ENCODE peak calls at places on chromosomes 16 and 17, in ten cellular contexts. P is GM20000; D is HT1080; G is AG08395; Q is stimulated activated CD4-positive, alpha-beta T cell treated with anti-CD3 and anti-CD28 coated beads, Interleukin-15, amount 100 ng/mL, for 1 hour; W is NCI-H460; O is esophagus squamous epithelium; L is AG09309; A is pancreas; R is psoas muscle. Z is an unnamed sample.

GRCh38 chr17:332558-333322 is 19.9 kb downstream of the RPH3AL start:
- DNase-seq in D (no peak), Q (no peak), R (peak; percentile 70), P (no peak), W (no peak), O (no peak), L (peak; percentile 18), A (no peak), G (peak; percentile 83), Z (no peak)

GRCh38 chr16:58264961-58265479 is 29.8 kb downstream of the PRSS54 start:
- DNase-seq in A (no peak), R (no peak), Q (no peak), O (no peak), W (peak; percentile 20), P (no peak), D (peak; percentile 83), G (peak; percentile 85), L (peak; percentile 43), Z (peak; percentile 51)

GRCh38 chr17:83057793-83058477 is 21.5 kb upstream of the METRNL start:
- DNase-seq in Q (no peak), R (peak; percentile 58), O (no peak), P (no peak), G (no peak), L (no peak), W (no peak), A (peak; percentile 14), D (no peak), Z (no peak)

GRCh38 chr17:62892069-62892675 is 73.9 kb upstream of the TANC2 start:
- DNase-seq in A (no peak), D (no peak), G (no peak), W (no peak), P (no peak), Q (no peak), L (no peak), O (no peak), R (no peak), Z (peak; percentile 38)

GRCh38 chr16:49461517-49461951 is 87.9 kb downstream of the C16orf78 start:
- DNase-seq in A (no peak), P (no peak), L (no peak), W (no peak), G (no peak), R (no peak), D (no peak), O (no peak), Q (no peak), Z (no peak)

GRCh38 chr17:79944821-79945391 is 90.8 kb downstream of the TBC1D16 start:
- DNase-seq in O (no peak), R (peak; percentile 8), W (no peak), P (no peak), A (no peak), Q (no peak), D (no peak), L (no peak), G (no peak), Z (no peak)

GRCh38 chr17:44071772-44072171 is 1.2 kb downstream of the G6PC3 start:
- DNase-seq in O (no peak), Q (no peak), L (no peak), R (no peak), D (no peak), P (no peak), A (no peak), W (no peak), G (no peak), Z (peak; percentile 51)

GRCh38 chr17:29572691-29573557 is 4.4 kb downstream of the TP53I13 start:
- DNase-seq in D (no peak), O (no peak), R (peak; percentile 82), L (no peak), G (peak; percentile 70), P (peak; percentile 84), W (no peak), A (no peak), Q (no peak), Z (no peak)

GRCh38 chr17:6749519-6749918 is 6.3 kb upstream of the XAF1 start:
- DNase-seq in A (no peak), R (no peak), G (no peak), O (no peak), Q (no peak), W (no peak), L (no peak), P (no peak), D (no peak), Z (no peak)

GRCh38 chr16:27748868-27749546 is 199.1 kb downstream of the KATNIP start:
- DNase-seq in L (peak; percentile 66), O (no peak), D (peak; percentile 77), R (no peak), Q (no peak), W (peak; percentile 38), P (peak; percentile 52), A (no peak), G (peak; percentile 98), Z (peak; percentile 88)

GRCh38 chr17:49881054-49881402 is 33.2 kb upstream of the TAC4 start:
- DNase-seq in D (no peak), A (no peak), L (no peak), G (no peak), Q (no peak), W (no peak), O (no peak), R (no peak), P (no peak), Z (no peak)

GRCh38 chr16:23859713-23860269 is 24.0 kb downstream of the PRKCB start:
- DNase-seq in A (no peak), W (no peak), O (no peak), R (no peak), D (no peak), L (no peak), P (no peak), Q (no peak), G (no peak), Z (no peak)

GRCh38 chr17:68794636-68795503 is 160.3 kb downstream of the ABCA8 start:
- DNase-seq in L (no peak), G (no peak), P (peak; percentile 13), Q (no peak), W (peak; percentile 31), A (no peak), O (no peak), D (peak; percentile 11), R (no peak), Z (no peak)

GRCh38 chr16:85042126-85042525 is 14.5 kb downstream of the KIAA0513 start:
- DNase-seq in P (no peak), L (no peak), G (no peak), A (no peak), Q (no peak), O (no peak), D (no peak), R (no peak), W (no peak), Z (no peak)

GRCh38 chr17:48551206-48551597 is 6.3 kb upstream of the HOXB2 start:
- DNase-seq in A (no peak), G (no peak), P (no peak), R (no peak), O (no peak), L (no peak), W (no peak), D (no peak), Q (no peak), Z (no peak)

GRCh38 chr17:1003972-1004768 is 7.2 kb downstream of the TIMM22 start:
- DNase-seq in R (no peak), G (no peak), W (no peak), L (no peak), P (no peak), A (no peak), O (no peak), D (no peak), Q (no peak), Z (no peak)

GRCh38 chr17:77438241-77439204 is 297.8 kb downstream of the SEC14L1 start:
- DNase-seq in W (no peak), G (no peak), O (no peak), P (no peak), A (no peak), Q (no peak), D (no peak), R (no peak), L (no peak), Z (no peak)